ENCODE peak calls at places on chromosomes 2 and 18, in five cellular contexts. V, S, U, C and J are unnamed samples.

GRCh38 chr2:224347181-224348051 is 54.5 kb downstream of the FAM124B start:
- DNase-seq in V (no peak), S (peak; percentile 7), U (no peak), C (no peak), J (no peak)

GRCh38 chr18:21853020-21853419 is 112.4 kb downstream of the MIB1 start:
- DNase-seq in V (peak; percentile 23), S (peak; percentile 19), U (no peak), C (no peak), J (no peak)

GRCh38 chr18:457533-457932 is 43.0 kb downstream of the COLEC12 start:
- DNase-seq in V (no peak), S (no peak), U (no peak), C (no peak), J (peak; percentile 38)

GRCh38 chr2:32008811-32009478 is 1.9 kb downstream of the MEMO1 start:
- DNase-seq in V (no peak), S (peak; percentile 46), U (peak; percentile 46), C (no peak), J (peak; percentile 42)

GRCh38 chr18:35408843-35409261 is 31.7 kb upstream of the ZNF396 start:
- DNase-seq in V (no peak), S (no peak), U (no peak), C (no peak), J (no peak)

GRCh38 chr2:97673915-97674283 is 4.4 kb downstream of the C2orf92 start:
- DNase-seq in V (no peak), S (no peak), U (no peak), C (no peak), J (no peak)

GRCh38 chr2:203673933-203674332 is 32.5 kb upstream of the CD28 start:
- DNase-seq in V (no peak), S (peak; percentile 43), U (peak; percentile 70), C (no peak), J (peak; percentile 78)

GRCh38 chr2:20653695-20654306 is 2.9 kb upstream of the HS1BP3 start:
- DNase-seq in V (no peak), S (no peak), U (no peak), C (peak; percentile 29), J (no peak)

GRCh38 chr2:20292984-20293383 is 57.7 kb downstream of the PUM2 start:
- DNase-seq in V (no peak), S (no peak), U (no peak), C (no peak), J (no peak)

GRCh38 chr2:88692187-88692586 is 714 bp downstream of the RPIA start:
- DNase-seq in V (no peak), S (no peak), U (no peak), C (peak; percentile 52), J (no peak)

GRCh38 chr2:142879191-142879590 is 1.7 kb downstream of the KYNU start:
- DNase-seq in V (no peak), S (no peak), U (no peak), C (no peak), J (no peak)

GRCh38 chr2:131055169-131056065 is 37.8 kb downstream of the FAM168B start:
- DNase-seq in V (peak; percentile 16), S (peak; percentile 26), U (no peak), C (peak; percentile 24), J (no peak)

GRCh38 chr18:31206787-31207381 is 44.2 kb upstream of the DSC1 start:
- DNase-seq in V (peak; percentile 33), S (peak; percentile 67), U (peak; percentile 97), C (peak; percentile 81), J (peak; percentile 94)

DNA sequence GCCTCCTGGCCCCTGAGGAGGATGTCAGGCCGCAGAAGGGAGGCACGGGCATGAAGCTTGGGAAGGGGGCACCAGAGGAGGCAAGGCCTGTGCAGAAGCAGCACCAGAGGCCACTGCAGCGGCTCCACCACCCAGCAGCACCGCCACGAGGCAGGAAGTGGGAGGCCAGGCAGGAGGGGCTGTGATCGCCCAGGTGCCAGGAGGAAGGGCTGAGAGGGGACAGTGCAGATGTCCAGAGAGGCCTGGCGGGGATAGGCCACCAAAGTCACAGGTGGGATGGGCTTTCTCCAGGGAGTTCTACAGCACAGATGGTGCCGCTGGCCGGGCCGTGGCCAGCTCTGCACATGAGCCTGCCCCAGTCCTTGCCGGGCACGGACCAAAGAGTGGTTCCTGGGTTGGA is 6.0 kb upstream of the ALPI start:
- DNase-seq in V (no peak), S (no peak), U (no peak), C (peak; percentile 16), J (no peak)
- TF ChIP-seq CTCF in V (no peak), S (no peak), U (no peak), C (no peak), J (no peak)

DNA sequence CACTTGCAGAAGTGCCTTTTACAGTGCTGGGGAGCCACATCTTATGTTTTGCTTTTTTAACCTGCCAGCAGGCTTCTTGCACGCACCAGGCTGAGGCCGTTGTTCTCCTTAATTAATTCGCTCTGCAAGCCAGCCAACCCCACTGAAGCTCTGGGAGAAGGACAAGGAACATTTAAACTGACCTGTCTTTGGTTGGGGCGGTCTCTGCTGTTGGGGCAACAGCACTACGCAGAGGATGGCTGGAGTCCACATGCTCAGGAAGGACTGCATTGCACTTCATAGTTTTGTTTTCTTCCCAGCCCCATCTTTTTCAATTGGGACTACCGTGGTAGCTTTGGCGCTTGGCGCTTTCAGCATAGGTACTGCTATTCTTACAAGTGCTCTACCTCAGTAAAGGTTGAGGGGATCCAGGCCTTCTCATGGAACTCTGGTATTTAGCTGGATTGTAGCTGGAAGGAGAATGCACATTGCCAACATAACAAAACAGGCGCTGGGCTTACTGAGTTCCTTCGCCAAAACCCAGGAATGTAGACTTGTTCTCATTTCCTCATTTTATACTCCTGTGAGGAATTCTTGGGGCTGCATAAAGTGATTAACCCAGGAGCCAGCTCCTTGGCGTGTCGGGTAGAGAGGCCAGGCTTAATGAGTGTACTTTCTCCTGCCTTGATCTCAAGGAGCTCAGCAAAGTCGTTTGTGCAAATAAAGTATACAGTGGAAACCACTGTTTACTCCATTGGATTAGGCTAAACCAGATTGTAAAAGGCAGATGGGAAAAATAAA is 146.2 kb downstream of the PRKCE start:
- DNase-seq in V (no peak), S (no peak), U (no peak), C (no peak), J (no peak)
- TF ChIP-seq CTCF in V (no peak), S (no peak), U (no peak), C (no peak), J (no peak)

GRCh38 chr2:127631997-127632581 is 13.9 kb upstream of the GPR17 start:
- DNase-seq in V (no peak), S (no peak), U (no peak), C (no peak), J (no peak)
- TF ChIP-seq CTCF in V (no peak), S (no peak), U (no peak), C (no peak), J (no peak)

GRCh38 chr2:111702809-111703196 is 181.2 kb downstream of the ANAPC1 start:
- DNase-seq in V (no peak), S (no peak), U (no peak), C (no peak), J (no peak)

GRCh38 chr2:111701798-111702118 is 182.2 kb downstream of the ANAPC1 start:
- DNase-seq in V (no peak), S (no peak), U (no peak), C (no peak), J (no peak)

GRCh38 chr2:111703759-111704158 is 180.2 kb downstream of the ANAPC1 start:
- DNase-seq in V (no peak), S (no peak), U (no peak), C (no peak), J (peak; percentile 43)

GRCh38 chr2:111701266-111701665 is 182.7 kb downstream of the ANAPC1 start:
- DNase-seq in V (no peak), S (no peak), U (peak; percentile 61), C (no peak), J (peak; percentile 70)

DNA sequence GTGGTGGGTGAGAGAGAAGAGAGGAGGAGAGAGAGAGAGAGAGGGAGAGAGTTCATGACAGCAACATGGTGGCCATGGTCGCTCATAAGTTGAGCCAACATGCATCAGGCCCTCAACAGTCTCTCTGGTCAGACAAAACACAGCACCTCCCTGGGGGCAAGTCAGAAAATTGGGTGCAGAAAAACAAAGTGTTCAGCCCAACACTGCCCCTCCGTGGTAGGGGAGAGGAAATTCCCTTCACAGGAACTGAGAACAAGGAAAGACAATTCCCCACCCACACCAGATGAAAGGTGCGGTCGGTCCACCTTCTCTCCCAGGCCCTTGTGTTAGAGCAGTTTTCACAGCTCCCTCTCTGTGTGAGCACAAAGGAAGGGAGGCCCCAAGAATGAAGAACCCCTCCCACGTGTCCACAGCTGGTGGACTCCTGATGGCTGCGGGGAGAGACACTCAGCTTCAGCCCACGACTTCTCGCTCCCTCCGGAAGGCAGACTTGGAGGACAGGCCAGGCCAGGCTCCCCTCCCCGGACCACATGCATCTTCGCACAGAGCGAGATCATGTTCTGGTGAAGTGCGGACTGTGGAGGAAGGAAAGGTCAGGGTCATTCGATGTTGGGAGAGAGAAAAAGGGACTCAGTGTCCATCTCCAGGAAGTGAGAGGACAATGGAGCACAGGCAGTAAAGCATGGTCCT is 181.7 kb downstream of the ANAPC1 start:
- DNase-seq in V (peak; percentile 32), S (peak; percentile 53), U (peak; percentile 58), C (no peak), J (peak; percentile 84)
- TF ChIP-seq CTCF in V (peak; percentile 83), S (peak; percentile 72), U (peak; percentile 72), C (peak; percentile 62), J (peak; percentile 48)

GRCh38 chr2:157839162-157839801 is 36.8 kb downstream of the ACVR1 start:
- DNase-seq in V (peak; percentile 60), S (peak; percentile 85), U (no peak), C (no peak), J (peak; percentile 54)

GRCh38 chr2:157839822-157840221 is 36.3 kb downstream of the ACVR1 start:
- DNase-seq in V (no peak), S (no peak), U (no peak), C (no peak), J (no peak)

GRCh38 chr2:157842106-157842879 is 33.8 kb downstream of the ACVR1 start:
- DNase-seq in V (no peak), S (no peak), U (no peak), C (no peak), J (no peak)

GRCh38 chr2:157841485-157841884 is 34.6 kb downstream of the ACVR1 start:
- DNase-seq in V (no peak), S (no peak), U (no peak), C (no peak), J (no peak)

GRCh38 chr2:157840568-157841156 is 35.5 kb downstream of the ACVR1 start:
- DNase-seq in V (no peak), S (peak; percentile 66), U (no peak), C (peak; percentile 55), J (peak; percentile 15)
- TF ChIP-seq CTCF in V (peak; percentile 52), S (peak; percentile 10), U (no peak), C (no peak), J (no peak)

GRCh38 chr18:11962586-11962985 is 18.7 kb upstream of the IMPA2 start:
- DNase-seq in V (no peak), S (no peak), U (peak; percentile 20), C (no peak), J (no peak)

GRCh38 chr18:11960743-11961380 is 20.4 kb upstream of the IMPA2 start:
- DNase-seq in V (no peak), S (no peak), U (no peak), C (no peak), J (no peak)

GRCh38 chr18:11963991-11964484 is 17.3 kb upstream of the IMPA2 start:
- DNase-seq in V (no peak), S (peak; percentile 45), U (no peak), C (no peak), J (no peak)
- TF ChIP-seq CTCF in V (peak; percentile 41), S (no peak), U (peak; percentile 29), C (no peak), J (no peak)